ENCODE peak calls at places on chromosomes 1 and 21, in five cellular contexts. R is neural progenitor cell, Z is H9, J is SK-N-SH, Y is colonic mucosa. D is an unnamed sample.

GRCh38 chr1:20358761-20359263 is 68.1 kb downstream of the VWA5B1 start:
- DNase-seq in R (no peak), Z (peak; percentile 38), J (peak; percentile 81), Y (peak; percentile 90), D (peak; percentile 78)

GRCh38 chr1:176374967-176375569 is 87.9 kb upstream of the PAPPA2 start:
- DNase-seq in R (peak; percentile 88), Z (peak; percentile 79), J (peak; percentile 45), Y (peak; percentile 73), D (peak; percentile 81)

GRCh38 chr21:33266784-33267135 is 593 bp downstream of the IL10RB start:
- DNase-seq in R (no peak), Z (no peak), J (peak; percentile 48), Y (peak; percentile 35), D (no peak)

GRCh38 chr1:30318864-30319718 is 404.3 kb downstream of the MATN1 start:
- DNase-seq in R (no peak), Z (peak; percentile 20), J (no peak), Y (no peak), D (peak; percentile 33)

GRCh38 chr1:209516771-209517471 is 66.6 kb upstream of the CAMK1G start:
- DNase-seq in R (peak; percentile 72), Z (no peak), J (no peak), Y (no peak), D (no peak)

GRCh38 chr1:154937051-154937987 is 800 bp upstream of the PMVK start:
- DNase-seq in R (peak; percentile 88), Z (peak; percentile 88), J (peak; percentile 90), Y (peak; percentile 93), D (peak; percentile 97)

GRCh38 chr1:210882414-210883221 is 251.3 kb downstream of the KCNH1 start:
- DNase-seq in R (no peak), Z (no peak), J (no peak), Y (no peak), D (no peak)

GRCh38 chr21:46212721-46213484 is 15.7 kb downstream of the LSS start:
- DNase-seq in R (no peak), Z (no peak), J (no peak), Y (no peak), D (peak; percentile 61)

GRCh38 chr21:29520146-29520545 is 221.4 kb downstream of the BACH1 start:
- DNase-seq in R (no peak), Z (no peak), J (no peak), Y (no peak), D (no peak)

GRCh38 chr1:8740034-8740449 is 77.4 kb downstream of the RERE start:
- DNase-seq in R (no peak), Z (no peak), J (no peak), Y (no peak), D (no peak)

GRCh38 chr1:153000294-153000693 is 1.3 kb upstream of the SPRR3 start:
- DNase-seq in R (no peak), Z (no peak), J (no peak), Y (no peak), D (no peak)

GRCh38 chr1:81851217-81851616 is 50.5 kb downstream of the ADGRL2 start:
- DNase-seq in R (no peak), Z (no peak), J (no peak), Y (no peak), D (no peak)

GRCh38 chr1:238318294-238318908 is 427.7 kb upstream of the ZP4 start:
- DNase-seq in R (no peak), Z (no peak), J (no peak), Y (no peak), D (no peak)

GRCh38 chr1:201156346-201156745 is 2.1 kb upstream of the TMEM9 start:
- DNase-seq in R (no peak), Z (no peak), J (no peak), Y (no peak), D (no peak)

GRCh38 chr1:163870666-163871065 is 548.9 kb downstream of the NUF2 start:
- DNase-seq in R (no peak), Z (no peak), J (no peak), Y (no peak), D (no peak)

GRCh38 chr1:165845992-165846748 is 18.8 kb downstream of the UCK2 start:
- DNase-seq in R (no peak), Z (no peak), J (no peak), Y (no peak), D (no peak)

GRCh38 chr1:180358649-180359048 is 128.6 kb downstream of the LHX4 start:
- DNase-seq in R (peak; percentile 28), Z (no peak), J (peak; percentile 59), Y (peak; percentile 22), D (peak; percentile 65)

GRCh38 chr21:44617071-44617501 is 5.2 kb downstream of the KRTAP10-8 start:
- DNase-seq in R (no peak), Z (no peak), J (no peak), Y (no peak), D (peak; percentile 70)

GRCh38 chr1:62144238-62144831 is 50.3 kb upstream of the L1TD1 start:
- DNase-seq in R (peak; percentile 64), Z (peak; percentile 51), J (peak; percentile 41), Y (peak; percentile 38), D (no peak)

GRCh38 chr1:239308701-239309333 is 77.6 kb upstream of the CHRM3 start:
- DNase-seq in R (peak; percentile 72), Z (peak; percentile 70), J (peak; percentile 6), Y (peak; percentile 66), D (no peak)

GRCh38 chr1:193321242-193321842 is 134.9 kb upstream of the B3GALT2 start:
- DNase-seq in R (no peak), Z (no peak), J (no peak), Y (no peak), D (no peak)

GRCh38 chr1:227894306-227894721 is 53.4 kb downstream of the WNT9A start:
- DNase-seq in R (no peak), Z (peak; percentile 24), J (no peak), Y (no peak), D (peak; percentile 35)

GRCh38 chr1:161054805-161055204 is 9.0 kb upstream of the USF1 start:
- DNase-seq in R (no peak), Z (no peak), J (no peak), Y (no peak), D (peak; percentile 26)

GRCh38 chr1:211925016-211925415 is 94.5 kb upstream of the LPGAT1 start:
- DNase-seq in R (peak; percentile 51), Z (peak; percentile 67), J (no peak), Y (peak; percentile 77), D (no peak)

GRCh38 chr21:32771134-32771523 is 426 bp downstream of the PAXBP1 start:
- DNase-seq in R (peak; percentile 84), Z (peak; percentile 57), J (peak; percentile 80), Y (peak; percentile 42), D (peak; percentile 86)

GRCh38 chr1:9351654-9352271 is 59.1 kb downstream of the SPSB1 start:
- DNase-seq in R (no peak), Z (no peak), J (no peak), Y (no peak), D (no peak)

GRCh38 chr1:161335796-161336195 is 21.6 kb downstream of the SDHC start:
- DNase-seq in R (no peak), Z (no peak), J (no peak), Y (no peak), D (no peak)

GRCh38 chr1:199529324-199529723 is 498.2 kb upstream of the NR5A2 start:
- DNase-seq in R (no peak), Z (no peak), J (no peak), Y (no peak), D (no peak)

GRCh38 chr1:243246916-243247315 is 8.2 kb downstream of the CEP170 start:
- DNase-seq in R (no peak), Z (no peak), J (no peak), Y (no peak), D (no peak)

GRCh38 chr1:8232036-8232757 is 85.7 kb upstream of the SLC45A1 start:
- DNase-seq in R (no peak), Z (no peak), J (no peak), Y (no peak), D (no peak)

GRCh38 chr1:221740260-221740830 is 1.5 kb downstream of the DUSP10 start:
- DNase-seq in R (peak; percentile 12), Z (no peak), J (no peak), Y (no peak), D (no peak)
- H3K9ac ChIP-seq in R (no peak overlapping the region), Z (no peak overlapping the region), J (peak overlapping the region; percentile 79), Y (peak overlapping the region; percentile 13), D (no peak overlapping the region)

GRCh38 chr1:155978973-155979429 is 654 bp upstream of the ARHGEF2 start:
- DNase-seq in R (no peak), Z (no peak), J (no peak), Y (peak; percentile 73), D (no peak)

GRCh38 chr1:155978325-155978972 is at the start of gene ARHGEF2:
- DNase-seq in R (peak; percentile 95), Z (peak; percentile 94), J (peak; percentile 91), Y (peak; percentile 92), D (peak; percentile 95)

GRCh38 chr1:155977607-155978324 is 581 bp downstream of the ARHGEF2 start:
- DNase-seq in R (peak; percentile 67), Z (peak; percentile 45), J (peak; percentile 89), Y (peak; percentile 53), D (peak; percentile 89)

GRCh38 chr1:155981266-155982088 is 3.1 kb upstream of the ARHGEF2 start:
- DNase-seq in R (no peak), Z (no peak), J (no peak), Y (no peak), D (no peak)

GRCh38 chr1:155979525-155980343 is 1.4 kb upstream of the ARHGEF2 start:
- DNase-seq in R (no peak), Z (no peak), J (no peak), Y (peak; percentile 51), D (no peak)
- H3K27ac ChIP-seq in R (peak overlapping the region; percentile 92), Z (no peak overlapping the region), J (peak overlapping the region; percentile 93), Y (peak overlapping the region; percentile 87), D (peak overlapping the region; percentile 92)

DNA sequence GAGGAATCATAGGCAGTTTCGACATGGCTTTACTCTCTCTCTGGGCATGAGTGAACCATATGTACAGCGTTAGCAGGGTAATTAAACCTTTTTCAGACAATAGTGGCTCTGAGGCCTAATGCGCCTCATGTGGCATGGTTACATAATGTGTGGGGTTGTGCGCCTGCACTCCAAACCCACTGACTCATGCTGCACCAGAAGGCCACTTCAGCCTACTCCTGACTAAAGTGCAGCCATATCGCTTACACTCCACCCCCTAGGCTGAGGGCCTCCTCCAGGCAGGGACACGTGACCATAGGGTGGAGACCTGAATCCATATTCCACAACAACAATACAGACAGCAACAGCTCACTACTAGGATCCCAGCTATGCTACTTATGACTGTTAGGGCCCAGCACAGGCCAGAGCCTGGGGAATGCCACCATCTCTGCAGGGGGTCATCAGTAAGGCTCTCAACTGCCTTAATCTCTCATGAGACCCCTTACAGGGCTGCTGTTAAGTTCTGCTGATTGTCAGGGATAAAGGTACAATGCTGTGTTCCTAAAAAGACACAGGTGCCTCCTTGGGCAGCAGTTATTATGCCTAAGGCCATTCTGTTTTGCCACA is 13.4 kb upstream of the ODF2L start:
- DNase-seq in R (peak; percentile 35), Z (no peak), J (no peak), Y (no peak), D (no peak)
- TF ChIP-seq CTCF in R (no peak), Z (no peak), J (no peak), Y (no peak), D (no peak)

DNA sequence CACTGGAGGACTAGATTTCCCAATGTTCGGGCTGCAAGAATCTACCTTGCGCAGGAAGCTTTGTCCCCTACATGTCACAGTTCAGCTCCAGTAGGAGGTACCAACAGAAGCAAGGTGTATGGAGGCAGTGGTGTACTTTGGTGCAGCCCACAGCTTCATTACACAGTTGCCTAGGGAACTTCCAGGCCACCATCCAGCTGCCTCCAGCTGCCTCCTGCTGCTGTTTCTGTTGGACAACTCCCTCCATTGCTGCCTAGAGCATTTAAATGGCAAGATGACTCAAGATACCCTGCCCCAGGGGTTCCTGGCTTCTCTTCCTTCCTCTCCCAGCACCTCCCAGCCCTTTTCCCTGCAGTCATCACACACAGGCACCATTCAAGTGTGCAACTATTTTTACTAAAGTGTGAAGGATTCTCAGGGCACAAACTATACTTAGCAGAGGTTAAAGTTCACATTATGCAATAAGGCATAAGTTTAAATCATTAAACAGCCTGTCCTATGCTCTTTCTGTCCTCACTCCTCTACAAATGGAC is 39.0 kb upstream of the ATP1A1 start:
- DNase-seq in R (no peak), Z (no peak), J (no peak), Y (peak; percentile 64), D (peak; percentile 76)
- H3K9ac ChIP-seq in R (no peak overlapping the region), Z (no peak overlapping the region), J (no peak overlapping the region), Y (no peak overlapping the region), D (no peak overlapping the region)

D was measured in kidney.